ENCODE peak calls at places on chromosomes 7 and 10, in five cellular contexts. E is H9, V is IMR-90, M is H1, L is neuronal stem cell. O is an unnamed sample.

GRCh38 chr7:104767826-104768536 is 246.0 kb upstream of the KMT2E start:
- DNase-seq in L (no peak), E (no peak), V (no peak), M (no peak), O (no peak)

GRCh38 chr10:30192846-30193608 is 133.6 kb upstream of the JCAD start:
- DNase-seq in V (no peak), L (no peak), M (no peak), E (no peak), O (no peak)

GRCh38 chr10:26269754-26270153 is 53.2 kb downstream of the GAD2 start:
- DNase-seq in L (peak; percentile 30), M (no peak), E (no peak), V (no peak), O (peak; percentile 66)

GRCh38 chr7:29328050-29328449 is 133.5 kb downstream of the CHN2 start:
- DNase-seq in L (no peak), V (no peak), E (no peak), M (no peak), O (no peak)

GRCh38 chr10:75029420-75029819 is 82.0 kb upstream of the SAMD8 start:
- DNase-seq in E (no peak), L (no peak), M (no peak), V (no peak), O (no peak)

GRCh38 chr7:81600608-81601007 is 169.2 kb downstream of the HGF start:
- DNase-seq in V (peak; percentile 94), M (no peak), L (no peak), E (no peak), O (no peak)

GRCh38 chr10:28676297-28676967 is 889 bp upstream of the BAMBI start:
- DNase-seq in L (no peak), V (no peak), M (peak; percentile 66), E (peak; percentile 70), O (no peak)

GRCh38 chr10:29461042-29461441 is 172.2 kb downstream of the LYZL1 start:
- DNase-seq in L (no peak), V (no peak), M (no peak), E (no peak), O (no peak)

GRCh38 chr7:106561151-106561550 is 99.8 kb downstream of the CCDC71L start:
- DNase-seq in M (no peak), E (no peak), V (no peak), L (no peak), O (no peak)

GRCh38 chr7:26112341-26112740 is 39.7 kb upstream of the NFE2L3 start:
- DNase-seq in E (peak; percentile 0), L (no peak), M (no peak), V (no peak), O (no peak)

GRCh38 chr10:69439350-69439739 is 11.9 kb upstream of the TSPAN15 start:
- DNase-seq in M (no peak), V (no peak), L (no peak), E (no peak), O (no peak)

GRCh38 chr7:24428676-24429075 is 144.6 kb upstream of the PALS2 start:
- DNase-seq in L (no peak), M (no peak), V (no peak), E (no peak), O (no peak)

GRCh38 chr7:118029881-118030422 is 154.0 kb upstream of the LSM8 start:
- DNase-seq in E (no peak), L (no peak), M (no peak), V (no peak), O (no peak)

GRCh38 chr10:116838143-116838725 is 11.1 kb upstream of the ENO4 start:
- DNase-seq in M (no peak), E (no peak), V (no peak), L (no peak), O (no peak)

GRCh38 chr7:44333971-44334733 is 8.8 kb upstream of the CAMK2B start:
- DNase-seq in V (no peak), L (no peak), M (peak; percentile 37), E (no peak), O (peak; percentile 40)

GRCh38 chr10:71218833-71219120 is 6.4 kb downstream of the UNC5B start:
- DNase-seq in L (no peak), V (no peak), E (no peak), M (no peak), O (no peak)

GRCh38 chr7:151699147-151699546 is 177.8 kb downstream of the PRKAG2 start:
- DNase-seq in M (no peak), L (no peak), V (peak; percentile 97), E (no peak), O (peak; percentile 96)

GRCh38 chr10:75166623-75166972 is 44.0 kb upstream of the VDAC2 start:
- DNase-seq in M (no peak), V (no peak), E (no peak), L (no peak), O (no peak)

GRCh38 chr10:103680869-103681236 is 174.5 kb downstream of the SH3PXD2A start:
- DNase-seq in M (no peak), L (no peak), E (no peak), V (no peak), O (no peak)

GRCh38 chr7:139180700-139181311 is 50.2 kb upstream of the UBN2 start:
- DNase-seq in M (no peak), L (no peak), V (peak; percentile 37), E (no peak), O (peak; percentile 60)
- H3K9ac ChIP-seq in M (no peak overlapping the region), L (no peak overlapping the region), V (no peak overlapping the region), E (no peak overlapping the region), O (no peak overlapping the region)

GRCh38 chr10:98919899-98920298 is 315.8 kb downstream of the HPSE2 start:
- DNase-seq in V (peak; percentile 68), M (no peak), E (no peak), L (no peak), O (no peak)
- H4K8ac ChIP-seq in V (no peak overlapping the region), M (no peak overlapping the region), E (no peak overlapping the region), L (no peak overlapping the region), O (no peak overlapping the region)

GRCh38 chr10:6091630-6092029 is 2.8 kb downstream of the RBM17 start:
- DNase-seq in V (no peak), M (no peak), E (no peak), L (no peak), O (no peak)
- H3K9ac ChIP-seq in V (no peak overlapping the region), M (no peak overlapping the region), E (no peak overlapping the region), L (no peak overlapping the region), O (no peak overlapping the region)

GRCh38 chr7:150323682-150324365 is 479 bp upstream of the ACTR3C start:
- DNase-seq in M (no peak), L (no peak), V (no peak), E (no peak), O (peak; percentile 43)

GRCh38 chr7:150325901-150326300 is 2.6 kb upstream of the ACTR3C start:
- DNase-seq in E (no peak), L (no peak), V (no peak), M (no peak), O (no peak)

GRCh38 chr7:150326657-150327268 is 3.4 kb upstream of the ACTR3C start:
- DNase-seq in V (no peak), E (no peak), L (no peak), M (no peak), O (no peak)

GRCh38 chr7:150324366-150324961 is 1.1 kb upstream of the ACTR3C start:
- DNase-seq in V (peak; percentile 11), E (no peak), L (no peak), M (no peak), O (no peak)

GRCh38 chr7:150325110-150325611 is 1.8 kb upstream of the ACTR3C start:
- DNase-seq in M (no peak), E (no peak), V (peak; percentile 17), L (no peak), O (peak; percentile 21)
- H4K8ac ChIP-seq in M (no peak overlapping the region), E (no peak overlapping the region), V (no peak overlapping the region), L (no peak overlapping the region), O (peak overlapping the region; percentile 63)

GRCh38 chr7:65924193-65924592 is 51.3 kb downstream of the VKORC1L1 start:
- DNase-seq in E (no peak), L (no peak), V (no peak), M (no peak), O (no peak)

GRCh38 chr7:65926588-65926987 is 53.7 kb downstream of the VKORC1L1 start:
- DNase-seq in E (no peak), V (no peak), M (no peak), L (no peak), O (no peak)

GRCh38 chr7:65923321-65923720 is 50.4 kb downstream of the VKORC1L1 start:
- DNase-seq in L (no peak), V (no peak), M (no peak), E (no peak), O (no peak)

GRCh38 chr7:65927489-65928448 is 54.2 kb downstream of the GUSB start:
- DNase-seq in V (no peak), L (no peak), M (no peak), E (no peak), O (no peak)

DNA sequence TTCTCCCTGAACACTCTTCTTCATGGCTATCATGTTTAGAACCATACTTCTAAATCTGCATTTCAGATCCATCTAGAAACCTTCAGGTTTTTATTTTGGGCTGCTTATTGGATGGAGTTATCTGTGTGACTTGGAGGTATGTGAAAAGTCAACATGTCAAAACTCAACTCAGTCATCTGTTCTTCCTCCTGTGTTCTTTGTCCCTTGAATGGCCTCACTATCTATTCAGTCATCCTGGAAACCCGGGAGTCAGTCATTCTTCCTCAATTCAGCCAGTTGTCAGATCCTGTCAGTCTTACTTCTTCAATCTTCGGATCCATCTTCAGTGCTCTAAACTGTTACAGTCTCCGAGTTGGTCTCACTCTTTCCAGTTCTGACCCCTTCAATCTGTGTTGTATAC is 52.2 kb downstream of the VKORC1L1 start:
- DNase-seq in M (no peak), E (no peak), L (no peak), V (no peak), O (no peak)
- H3K9ac ChIP-seq in M (no peak overlapping the region), E (no peak overlapping the region), L (no peak overlapping the region), V (no peak overlapping the region), O (no peak overlapping the region)

GRCh38 chr10:2207246-2207922 is 470.1 kb upstream of the ADARB2 start:
- DNase-seq in L (no peak), V (no peak), M (no peak), E (no peak), O (no peak)

GRCh38 chr10:2197663-2198062 is 460.3 kb upstream of the ADARB2 start:
- DNase-seq in V (no peak), L (no peak), M (no peak), E (no peak), O (no peak)

GRCh38 chr10:2201534-2202104 is 464.3 kb upstream of the ADARB2 start:
- DNase-seq in M (peak; percentile 49), V (no peak), L (no peak), E (peak; percentile 84), O (no peak)

GRCh38 chr10:2205406-2205805 is 468.1 kb upstream of the ADARB2 start:
- DNase-seq in V (no peak), M (no peak), E (no peak), L (no peak), O (no peak)

GRCh38 chr10:2202401-2202800 is 465.1 kb upstream of the ADARB2 start:
- DNase-seq in L (peak; percentile 36), V (no peak), M (no peak), E (peak; percentile 48), O (no peak)
- H4K8ac ChIP-seq in L (no peak overlapping the region), V (no peak overlapping the region), M (no peak overlapping the region), E (no peak overlapping the region), O (no peak overlapping the region)

DNA sequence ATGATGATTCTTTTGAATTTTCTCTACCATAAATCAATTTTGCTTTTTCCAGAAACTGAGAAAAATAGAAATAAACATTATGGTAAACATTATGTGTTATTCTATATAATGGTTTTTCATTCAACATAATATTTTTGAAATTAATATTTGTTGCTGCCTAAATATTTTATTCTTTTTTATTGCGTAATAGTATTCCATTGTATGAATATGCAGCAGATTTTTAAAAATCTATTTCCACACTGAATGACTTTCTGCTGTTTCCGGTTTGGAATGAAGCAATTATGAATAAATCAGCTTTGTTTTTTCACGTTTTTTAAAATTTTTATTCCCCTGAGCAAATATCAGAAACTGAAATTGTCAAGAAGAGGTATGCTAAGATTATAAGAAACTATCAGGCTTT is 335.2 kb upstream of the KCND2 start:
- DNase-seq in V (no peak), M (no peak), E (no peak), L (no peak), O (no peak)
- H3K9ac ChIP-seq in V (no peak overlapping the region), M (no peak overlapping the region), E (no peak overlapping the region), L (no peak overlapping the region), O (no peak overlapping the region)

O was measured in trophoblast cell.